ENCODE peak calls at places on chromosomes 12 and 14, in six cellular contexts. O is A549, N is HCT116, F is GM12878, I is endothelial cell of umbilical vein, Y is uterus. G is an unnamed sample.

GRCh38 chr12:106226884-106227640 is 20.8 kb downstream of the CKAP4 start:
- DNase-seq in O (peak; percentile 69), N (peak; percentile 28), F (no peak), I (peak; percentile 65), Y (peak; percentile 43), G (peak; percentile 44)

GRCh38 chr12:1058423-1058822 is 67.4 kb downstream of the ERC1 start:
- DNase-seq in O (no peak), N (no peak), F (no peak), I (no peak), Y (no peak), G (no peak)

GRCh38 chr12:90954921-90955320 is at the start of gene CCER1:
- DNase-seq in O (no peak), N (no peak), F (no peak), I (no peak), Y (no peak), G (no peak)

GRCh38 chr14:67524152-67524963 is 8.7 kb upstream of the PLEKHH1 start:
- DNase-seq in O (no peak), N (no peak), F (no peak), I (no peak), Y (no peak), G (no peak)

GRCh38 chr14:68665792-68666195 is 127.1 kb downstream of the ZFP36L1 start:
- DNase-seq in O (no peak), N (no peak), F (no peak), I (no peak), Y (peak; percentile 17), G (no peak)

GRCh38 chr12:124576061-124576650 is 8.7 kb upstream of the NCOR2 start:
- DNase-seq in O (no peak), N (no peak), F (no peak), I (no peak), Y (no peak), G (no peak)

GRCh38 chr14:93984987-93985410 is 8.6 kb upstream of the ASB2 start:
- DNase-seq in O (peak; percentile 56), N (peak; percentile 60), F (no peak), I (no peak), Y (peak; percentile 59), G (peak; percentile 12)

GRCh38 chr14:63345826-63346225 is 27.1 kb upstream of the GPHB5 start:
- DNase-seq in O (no peak), N (no peak), F (no peak), I (no peak), Y (no peak), G (no peak)

GRCh38 chr14:87810711-87811110 is 182.3 kb downstream of the GALC start:
- DNase-seq in O (peak; percentile 21), N (no peak), F (no peak), I (no peak), Y (no peak), G (no peak)

GRCh38 chr12:64864319-64864718 is 39.9 kb downstream of the TBC1D30 start:
- DNase-seq in O (no peak), N (no peak), F (no peak), I (no peak), Y (no peak), G (no peak)

GRCh38 chr14:89367449-89368120 is 49.4 kb downstream of the FOXN3 start:
- DNase-seq in O (no peak), N (no peak), F (no peak), I (no peak), Y (no peak), G (no peak)

GRCh38 chr14:31320922-31321779 is 99.2 kb downstream of the HEATR5A start:
- DNase-seq in O (no peak), N (no peak), F (no peak), I (no peak), Y (no peak), G (no peak)

GRCh38 chr14:101962503-101962874 is 1.9 kb upstream of the DYNC1H1 start:
- DNase-seq in O (peak; percentile 89), N (peak; percentile 21), F (no peak), I (no peak), Y (no peak), G (peak; percentile 27)

GRCh38 chr14:69945905-69946304 is 66.7 kb downstream of the SMOC1 start:
- DNase-seq in O (no peak), N (no peak), F (no peak), I (peak; percentile 20), Y (no peak), G (no peak)

GRCh38 chr12:24719293-24719721 is 229.6 kb downstream of the BCAT1 start:
- DNase-seq in O (no peak), N (no peak), F (no peak), I (peak; percentile 7), Y (no peak), G (no peak)

GRCh38 chr14:104350463-104351185 is 212.2 kb downstream of the KIF26A start:
- DNase-seq in O (no peak), N (no peak), F (no peak), I (peak; percentile 7), Y (peak; percentile 13), G (no peak)

GRCh38 chr14:100894416-100894815 is 9.1 kb downstream of the RTL1 start:
- DNase-seq in O (no peak), N (no peak), F (no peak), I (no peak), Y (no peak), G (no peak)

GRCh38 chr12:111842556-111843396 is 748 bp downstream of the MAPKAPK5 start:
- DNase-seq in O (peak; percentile 20), N (no peak), F (no peak), I (peak; percentile 37), Y (no peak), G (no peak)
- TF ChIP-seq POLR2A in O (peak; percentile 7), N (no peak), F (no peak), I (no peak), Y (no peak), G (no peak)

GRCh38 chr14:77303417-77304156 is 17.1 kb downstream of the POMT2 start:
- DNase-seq in O (peak; percentile 93), N (peak; percentile 54), F (no peak), I (peak; percentile 96), Y (no peak), G (peak; percentile 32)
- TF ChIP-seq POLR2A in O (no peak), N (no peak), F (no peak), I (no peak), Y (no peak), G (no peak)

GRCh38 chr12:50936821-50937220 is 15.5 kb upstream of the HIGD1C start:
- DNase-seq in O (no peak), N (no peak), F (no peak), I (no peak), Y (no peak), G (no peak)

GRCh38 chr12:50933459-50934124 is 18.8 kb upstream of the HIGD1C start:
- DNase-seq in O (peak; percentile 29), N (no peak), F (no peak), I (no peak), Y (no peak), G (peak; percentile 33)

GRCh38 chr12:50934371-50934851 is 17.9 kb upstream of the HIGD1C start:
- DNase-seq in O (no peak), N (no peak), F (no peak), I (no peak), Y (no peak), G (no peak)

GRCh38 chr12:50934981-50935807 is 17.1 kb upstream of the HIGD1C start:
- DNase-seq in O (no peak), N (no peak), F (no peak), I (no peak), Y (no peak), G (no peak)

DNA sequence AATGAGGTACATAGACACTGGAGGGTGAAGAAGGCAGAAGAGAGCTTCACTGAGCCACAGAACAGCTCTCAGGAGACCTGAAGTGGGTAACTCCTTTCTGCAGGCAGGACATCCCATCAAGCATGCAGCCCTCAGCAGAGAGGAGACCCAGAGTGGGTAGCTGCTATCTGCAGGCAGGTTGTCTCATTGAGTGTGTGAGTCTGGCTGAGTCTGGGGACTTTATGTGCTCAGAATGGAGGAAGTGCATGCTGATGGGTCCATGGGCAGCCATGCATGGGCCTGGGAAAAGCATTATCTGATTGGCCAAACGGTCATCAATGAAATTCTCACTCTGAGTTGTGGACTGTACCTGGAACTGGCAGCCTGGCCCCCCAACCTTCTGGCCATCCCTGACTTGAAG is 14.7 kb upstream of the HIGD1C start:
- DNase-seq in O (no peak), N (no peak), F (no peak), I (no peak), Y (no peak), G (peak; percentile 12)
- TF ChIP-seq POLR2A in O (no peak), N (no peak), F (no peak), I (no peak), Y (no peak), G (no peak)

GRCh38 chr12:31362759-31363415 is 36.9 kb upstream of the SINHCAF start:
- DNase-seq in O (peak; percentile 15), N (no peak), F (peak; percentile 46), I (no peak), Y (no peak), G (peak; percentile 10)
- TF ChIP-seq POLR2A in O (no peak), N (no peak), F (peak; percentile 60), I (no peak), Y (no peak), G (no peak)